ENCODE peak calls at places on chromosomes 6 and 20, in nine cellular contexts. S is natural killer cell; Q is PC-3; F is CD4-positive, alpha-beta T cell; K is gastroesophageal sphincter; O is stimulated activated memory B cell treated with anti-CD40 and anti-IgM and Interleukin-4, amounts not matched to agents 10 μg/mL and 1 μg/mL and 100 μg/mL, for 72 hours; X is activated CD8-positive, alpha-beta T cell treated with anti-CD3 and anti-CD28 coated beads for 36 hours; B is lower lobe of right lung; W is activated CD4-positive, alpha-beta T cell treated with anti-CD3 and anti-CD28 coated beads for 36 hours. J is an unnamed sample.

GRCh38 chr6:152720964-152721363 is 23.3 kb downstream of the MYCT1 start:
- ATAC-seq in K (no peak), O (no peak), F (no peak), X (no peak), B (no peak), S (no peak), Q (no peak), W (no peak), J (no peak)

GRCh38 chr6:49552596-49552995 is 2.1 kb downstream of the C6orf141 start:
- ATAC-seq in S (no peak), F (no peak), Q (no peak), O (no peak), X (no peak), W (no peak), B (no peak), K (no peak), J (no peak)

GRCh38 chr6:132392792-132393191 is 8.5 kb downstream of the MOXD1 start:
- ATAC-seq in K (no peak), O (no peak), S (no peak), W (no peak), B (no peak), F (no peak), X (no peak), Q (peak; percentile 50), J (peak; percentile 55)

GRCh38 chr6:54085526-54085925 is 25.7 kb upstream of the MLIP start:
- ATAC-seq in W (no peak), B (peak; percentile 37), F (no peak), X (no peak), Q (no peak), K (peak; percentile 42), S (no peak), O (no peak), J (no peak)

GRCh38 chr6:108118359-108118724 is 43.8 kb upstream of the OSTM1 start:
- ATAC-seq in K (no peak), Q (peak; percentile 4), W (no peak), F (peak; percentile 41), B (no peak), X (no peak), O (no peak), S (no peak), J (no peak)

GRCh38 chr6:95127266-95127665 is 450.1 kb upstream of the MANEA start:
- ATAC-seq in Q (no peak), B (peak; percentile 43), S (no peak), X (no peak), F (no peak), W (no peak), K (no peak), O (no peak), J (no peak)

GRCh38 chr6:159125014-159125609 is 44.1 kb upstream of the FNDC1 start:
- ATAC-seq in O (no peak), Q (no peak), K (no peak), W (no peak), F (no peak), X (no peak), S (no peak), B (no peak), J (no peak)

GRCh38 chr6:4402477-4402976 is 267.2 kb upstream of the ECI2 start:
- ATAC-seq in K (peak; percentile 65), X (no peak), W (no peak), O (no peak), Q (peak; percentile 91), F (no peak), B (peak; percentile 41), S (no peak), J (peak; percentile 72)

GRCh38 chr6:84773431-84774173 is 9.2 kb upstream of the TBX18 start:
- ATAC-seq in B (peak; percentile 59), F (no peak), Q (no peak), W (no peak), K (peak; percentile 35), O (no peak), X (peak; percentile 20), S (no peak), J (peak; percentile 51)

GRCh38 chr20:15613530-15613929 is 959.7 kb downstream of the KIF16B start:
- ATAC-seq in B (peak; percentile 59), S (no peak), Q (no peak), X (no peak), K (no peak), F (no peak), W (no peak), O (no peak), J (no peak)